ENCODE peak calls at places on chromosomes 11 and 22, in ten cellular contexts. Y is stomach; V is NCI-H2081; I is NCI-H1694; T is HCEC 1CT; N is activated gamma-delta T cell; A is caudate nucleus; J is pancreas; H is effector CD8-positive, alpha-beta T cell; U is activated CD4-positive, alpha-beta T cell treated with anti-CD3 and anti-CD28 coated beads for 24 hours. O is an unnamed sample.

GRCh38 chr22:36323855-36324331 is 63.9 kb downstream of the MYH9 start:
- DNase-seq in Y (no peak), V (no peak), J (no peak), I (no peak), U (no peak), A (peak; percentile 25), T (no peak), H (no peak), N (no peak), O (no peak)

GRCh38 chr22:38753894-38754246 is 1.9 kb downstream of the SUN2 start:
- DNase-seq in H (no peak), I (no peak), N (no peak), V (no peak), A (no peak), U (no peak), J (no peak), T (no peak), Y (no peak), O (peak; percentile 27)

GRCh38 chr11:60378359-60378758 is at the start of gene MS4A7:
- DNase-seq in H (no peak), J (no peak), Y (no peak), U (no peak), V (no peak), T (no peak), I (no peak), N (no peak), A (no peak), O (no peak)

GRCh38 chr11:68120212-68121066 is 749 bp downstream of the CHKA start:
- DNase-seq in I (no peak), J (peak; percentile 59), U (peak; percentile 15), N (peak; percentile 46), A (peak; percentile 41), Y (no peak), V (peak; percentile 31), H (peak; percentile 30), T (peak; percentile 9), O (peak; percentile 49)

GRCh38 chr11:20707876-20708275 is 38.5 kb downstream of the NELL1 start:
- DNase-seq in A (no peak), V (no peak), I (no peak), H (no peak), J (no peak), T (no peak), Y (no peak), U (no peak), N (no peak), O (no peak)

GRCh38 chr22:37892566-37893338 is 13.3 kb upstream of the MICALL1 start:
- DNase-seq in Y (peak; percentile 85), U (no peak), J (peak; percentile 71), A (peak; percentile 87), T (no peak), I (no peak), V (no peak), H (no peak), N (no peak), O (no peak)

GRCh38 chr11:115208808-115209259 is 295.4 kb downstream of the CADM1 start:
- DNase-seq in V (no peak), J (no peak), A (no peak), N (no peak), Y (no peak), H (no peak), U (no peak), I (no peak), T (no peak), O (no peak)

GRCh38 chr22:37098976-37099577 is 10.4 kb downstream of the TMPRSS6 start:
- DNase-seq in Y (no peak), H (no peak), N (no peak), J (no peak), T (no peak), I (no peak), V (no peak), U (no peak), A (no peak), O (no peak)

GRCh38 chr22:20247010-20247505 is 21.1 kb downstream of the RTN4R start:
- DNase-seq in U (no peak), A (no peak), T (peak; percentile 22), V (no peak), J (no peak), I (no peak), H (no peak), N (no peak), Y (no peak), O (no peak)